ENCODE peak calls at places on chromosome 11, in seven cellular contexts. O is nucleus accumbens, S is neuronal stem cell, H is T-helper 9 cell, V is fibroblast of the aortic adventitia, F is HTR-8/SVneo, N is ecto neural progenitor cell. C is an unnamed sample.
A peak's percentile ranks its signal among the peaks of the same experiment; 100 is the strongest.

GRCh38 chr11:1060885-1061616 is 13.6 kb upstream of the MUC2 start:
- DNase-seq in O (no peak), S (no peak), H (no peak), V (peak; percentile 81), F (peak; percentile 78), N (no peak), C (no peak)

GRCh38 chr11:132685174-132685611 is 847.1 kb downstream of the OPCML start:
- DNase-seq in O (no peak), S (no peak), H (no peak), V (no peak), F (peak; percentile 37), N (no peak), C (no peak)

GRCh38 chr11:129035254-129035653 is 92.6 kb upstream of the TP53AIP1 start:
- DNase-seq in O (no peak), S (no peak), H (no peak), V (no peak), F (no peak), N (no peak), C (no peak)

GRCh38 chr11:73229321-73230275 is 11.5 kb downstream of the P2RY2 start:
- DNase-seq in O (no peak), S (no peak), H (no peak), V (no peak), F (no peak), N (no peak), C (no peak)

GRCh38 chr11:30917859-30918478 is 331.8 kb upstream of the MPPED2 start:
- DNase-seq in O (peak; percentile 2), S (peak; percentile 72), H (no peak), V (peak; percentile 64), F (peak; percentile 5), N (no peak), C (no peak)

GRCh38 chr11:19846654-19847330 is 134.2 kb downstream of the NAV2 start:
- DNase-seq in O (peak; percentile 58), S (no peak), H (no peak), V (no peak), F (no peak), N (no peak), C (no peak)

GRCh38 chr11:61985863-61986262 is 18.4 kb upstream of the FTH1 start:
- DNase-seq in O (no peak), S (no peak), H (no peak), V (no peak), F (no peak), N (no peak), C (no peak)

GRCh38 chr11:71542856-71543743 is 5.1 kb upstream of the KRTAP5-9 start:
- DNase-seq in O (no peak), S (no peak), H (no peak), V (peak; percentile 3), F (no peak), N (no peak), C (no peak)

GRCh38 chr11:76506833-76507232 is 62.0 kb downstream of the EMSY start:
- DNase-seq in O (no peak), S (no peak), H (no peak), V (no peak), F (no peak), N (no peak), C (no peak)

GRCh38 chr11:133825156-133825555 is 20.2 kb downstream of the SPATA19 start:
- DNase-seq in O (no peak), S (no peak), H (no peak), V (no peak), F (no peak), N (no peak), C (no peak)

GRCh38 chr11:126570489-126570888 is 215.0 kb downstream of the ST3GAL4 start:
- DNase-seq in O (no peak), S (no peak), H (no peak), V (no peak), F (no peak), N (no peak), C (no peak)

GRCh38 chr11:16346975-16347374 is 9.4 kb downstream of the SOX6 start:
- DNase-seq in O (no peak), S (no peak), H (no peak), V (no peak), F (no peak), N (no peak), C (no peak)

GRCh38 chr11:11847082-11847481 is 5.3 kb downstream of the USP47 start:
- DNase-seq in O (no peak), S (no peak), H (no peak), V (no peak), F (no peak), N (no peak), C (no peak)

GRCh38 chr11:76629133-76629852 is 41.3 kb downstream of the LRRC32 start:
- DNase-seq in O (no peak), S (no peak), H (no peak), V (peak; percentile 76), F (no peak), N (peak; percentile 28), C (peak; percentile 15)

GRCh38 chr11:326842-327580 is 6.4 kb upstream of the IFITM3 start:
- DNase-seq in O (peak; percentile 49), S (no peak), H (peak; percentile 42), V (peak; percentile 58), F (no peak), N (no peak), C (peak; percentile 37)

GRCh38 chr11:134233729-134234179 is 9.3 kb downstream of the VPS26B start:
- DNase-seq in O (no peak), S (no peak), H (no peak), V (no peak), F (no peak), N (no peak), C (no peak)

GRCh38 chr11:78313181-78313788 is 104.3 kb downstream of the GAB2 start:
- DNase-seq in O (peak; percentile 58), S (no peak), H (no peak), V (peak; percentile 75), F (peak; percentile 24), N (no peak), C (no peak)

GRCh38 chr11:24896118-24896835 is 399.4 kb downstream of the LUZP2 start:
- DNase-seq in O (no peak), S (no peak), H (no peak), V (no peak), F (no peak), N (no peak), C (no peak)

GRCh38 chr11:117226388-117227385 is 5.2 kb downstream of the PCSK7 start:
- DNase-seq in O (peak; percentile 63), S (peak; percentile 75), H (no peak), V (peak; percentile 87), F (peak; percentile 81), N (no peak), C (peak; percentile 12)

GRCh38 chr11:73838443-73839122 is 38.1 kb downstream of the COA4 start:
- DNase-seq in O (no peak), S (no peak), H (no peak), V (peak; percentile 13), F (peak; percentile 29), N (no peak), C (no peak)

GRCh38 chr11:96260526-96260925 is 82.5 kb downstream of the MAML2 start:
- DNase-seq in O (no peak), S (no peak), H (no peak), V (no peak), F (no peak), N (no peak), C (no peak)

GRCh38 chr11:75342231-75342918 is 9.1 kb downstream of the ARRB1 start:
- DNase-seq in O (peak; percentile 78), S (no peak), H (no peak), V (no peak), F (no peak), N (no peak), C (no peak)

GRCh38 chr11:27563201-27563600 is 56.6 kb upstream of the LIN7C start:
- DNase-seq in O (no peak), S (no peak), H (no peak), V (peak; percentile 61), F (peak; percentile 2), N (no peak), C (no peak)

GRCh38 chr11:67545280-67545679 is 22.0 kb upstream of the CABP2 start:
- DNase-seq in O (no peak), S (no peak), H (no peak), V (no peak), F (no peak), N (peak; percentile 66), C (no peak)

GRCh38 chr11:56783448-56784041 is 35.0 kb upstream of the OR9G4 start:
- DNase-seq in O (no peak), S (peak; percentile 61), H (no peak), V (peak; percentile 72), F (peak; percentile 12), N (no peak), C (no peak)

GRCh38 chr11:117796456-117797428 is at the start of gene DSCAML1:
- DNase-seq in O (peak; percentile 75), S (no peak), H (peak; percentile 36), V (no peak), F (no peak), N (peak; percentile 71), C (no peak)

GRCh38 chr11:33125025-33125424 is 36.3 kb downstream of the CSTF3 start:
- DNase-seq in O (no peak), S (no peak), H (no peak), V (no peak), F (no peak), N (no peak), C (no peak)

GRCh38 chr11:120184946-120185677 is 25.7 kb upstream of the OAF start:
- DNase-seq in O (no peak), S (no peak), H (no peak), V (peak; percentile 62), F (no peak), N (peak; percentile 48), C (no peak)

GRCh38 chr11:108609681-108610080 is 16.1 kb upstream of the EXPH5 start:
- DNase-seq in O (no peak), S (no peak), H (no peak), V (peak; percentile 48), F (peak; percentile 72), N (no peak), C (no peak)